ENCODE peak calls at places on chromosome 17, in six cellular contexts. One of them, this sample, is unnamed.

GRCh38 chr17:82791532-82791931 is 39.7 kb downstream of the TBCD start:
- DNase-seq in aorta: no peak
- DNase-seq in heart right ventricle: no peak
- DNase-seq in hippocampal formation: no peak
- DNase-seq in tibial nerve: no peak
- DNase-seq in C1 segment of cervical spinal cord: no peak
- DNase-seq in this sample: no peak

GRCh38 chr17:44940321-44940720 is 7.3 kb downstream of the KIF18B start:
- DNase-seq in C1 segment of cervical spinal cord: no peak
- DNase-seq in heart right ventricle: no peak
- DNase-seq in hippocampal formation: no peak
- DNase-seq in aorta: no peak
- DNase-seq in tibial nerve: no peak
- DNase-seq in this sample: no peak

GRCh38 chr17:9538626-9539025 is 37.0 kb downstream of the STX8 start:
- DNase-seq in C1 segment of cervical spinal cord: no peak
- DNase-seq in aorta: no peak
- DNase-seq in tibial nerve: no peak
- DNase-seq in heart right ventricle: no peak
- DNase-seq in hippocampal formation: no peak
- DNase-seq in this sample: no peak

GRCh38 chr17:66727634-66728570 is 107.0 kb upstream of the CACNG5 start:
- DNase-seq in heart right ventricle: peak
- DNase-seq in tibial nerve: peak
- DNase-seq in C1 segment of cervical spinal cord: peak
- DNase-seq in aorta: no peak
- DNase-seq in hippocampal formation: peak
- DNase-seq in this sample: no peak

GRCh38 chr17:48244121-48244711 is 136.7 kb downstream of the SNX11 start:
- DNase-seq in tibial nerve: no peak
- DNase-seq in hippocampal formation: no peak
- DNase-seq in aorta: no peak
- DNase-seq in C1 segment of cervical spinal cord: no peak
- DNase-seq in heart right ventricle: no peak
- DNase-seq in this sample: no peak

GRCh38 chr17:7283471-7284216 is 2.1 kb downstream of the SLC2A4 start:
- DNase-seq in tibial nerve: no peak
- DNase-seq in aorta: no peak
- DNase-seq in hippocampal formation: no peak
- DNase-seq in heart right ventricle: no peak
- DNase-seq in C1 segment of cervical spinal cord: no peak
- DNase-seq in this sample: no peak

GRCh38 chr17:21124096-21124495 is 2.7 kb upstream of the DHRS7B start:
- DNase-seq in heart right ventricle: no peak
- DNase-seq in C1 segment of cervical spinal cord: no peak
- DNase-seq in aorta: no peak
- DNase-seq in tibial nerve: no peak
- DNase-seq in hippocampal formation: no peak
- DNase-seq in this sample: no peak

GRCh38 chr17:63696381-63696961 is 3.5 kb downstream of the LIMD2 start:
- DNase-seq in C1 segment of cervical spinal cord: no peak
- DNase-seq in hippocampal formation: no peak
- DNase-seq in aorta: no peak
- DNase-seq in heart right ventricle: no peak
- DNase-seq in tibial nerve: no peak
- DNase-seq in this sample: no peak

GRCh38 chr17:49403514-49404289 is 11.0 kb downstream of the PHB1 start:
- DNase-seq in tibial nerve: peak
- DNase-seq in hippocampal formation: peak
- DNase-seq in aorta: peak
- DNase-seq in heart right ventricle: no peak
- DNase-seq in C1 segment of cervical spinal cord: no peak
- DNase-seq in this sample: no peak

GRCh38 chr17:82636626-82637598 is 11.3 kb downstream of the WDR45B start:
- DNase-seq in aorta: no peak
- DNase-seq in C1 segment of cervical spinal cord: no peak
- DNase-seq in hippocampal formation: no peak
- DNase-seq in heart right ventricle: no peak
- DNase-seq in tibial nerve: no peak
- DNase-seq in this sample: no peak

GRCh38 chr17:27446569-27447301 is 9.5 kb upstream of the KSR1 start:
- DNase-seq in heart right ventricle: no peak
- DNase-seq in aorta: peak
- DNase-seq in tibial nerve: no peak
- DNase-seq in hippocampal formation: no peak
- DNase-seq in C1 segment of cervical spinal cord: no peak
- DNase-seq in this sample: no peak

GRCh38 chr17:76781056-76781982 is 43.4 kb downstream of the MFSD11 start:
- DNase-seq in tibial nerve: no peak
- DNase-seq in heart right ventricle: no peak
- DNase-seq in aorta: peak
- DNase-seq in hippocampal formation: no peak
- DNase-seq in C1 segment of cervical spinal cord: no peak
- DNase-seq in this sample: no peak

GRCh38 chr17:77885678-77886386 is 72.7 kb upstream of the TNRC6C start:
- DNase-seq in hippocampal formation: no peak
- DNase-seq in C1 segment of cervical spinal cord: no peak
- DNase-seq in tibial nerve: no peak
- DNase-seq in aorta: peak
- DNase-seq in heart right ventricle: no peak
- DNase-seq in this sample: no peak

GRCh38 chr17:69677130-69677529 is 262.6 kb downstream of the MAP2K6 start:
- DNase-seq in heart right ventricle: no peak
- DNase-seq in C1 segment of cervical spinal cord: no peak
- DNase-seq in aorta: no peak
- DNase-seq in hippocampal formation: no peak
- DNase-seq in tibial nerve: no peak
- DNase-seq in this sample: no peak

GRCh38 chr17:76087531-76087930 is 8.5 kb downstream of the ZACN start:
- DNase-seq in C1 segment of cervical spinal cord: no peak
- DNase-seq in hippocampal formation: no peak
- DNase-seq in tibial nerve: no peak
- DNase-seq in heart right ventricle: no peak
- DNase-seq in aorta: no peak
- DNase-seq in this sample: no peak

GRCh38 chr17:79019631-79020584 is 4.1 kb upstream of the C1QTNF1 start:
- DNase-seq in hippocampal formation: peak
- DNase-seq in aorta: peak
- DNase-seq in tibial nerve: peak
- DNase-seq in C1 segment of cervical spinal cord: no peak
- DNase-seq in heart right ventricle: peak
- DNase-seq in this sample: peak

GRCh38 chr17:39096435-39097158 is 54.8 kb downstream of the PLXDC1 start:
- DNase-seq in tibial nerve: no peak
- DNase-seq in C1 segment of cervical spinal cord: no peak
- DNase-seq in hippocampal formation: no peak
- DNase-seq in heart right ventricle: peak
- DNase-seq in aorta: no peak
- DNase-seq in this sample: peak

GRCh38 chr17:45784583-45785372 is 658 bp downstream of the CRHR1 start:
- DNase-seq in hippocampal formation: no peak
- DNase-seq in tibial nerve: no peak
- DNase-seq in C1 segment of cervical spinal cord: no peak
- DNase-seq in aorta: peak
- DNase-seq in heart right ventricle: no peak
- DNase-seq in this sample: peak

GRCh38 chr17:7929158-7930029 is at the start of gene KCNAB3:
- DNase-seq in heart right ventricle: no peak
- DNase-seq in C1 segment of cervical spinal cord: no peak
- DNase-seq in hippocampal formation: peak
- DNase-seq in aorta: no peak
- DNase-seq in tibial nerve: no peak
- DNase-seq in this sample: peak

GRCh38 chr17:10739341-10739905 is 9.6 kb upstream of the TMEM220 start:
- DNase-seq in aorta: no peak
- DNase-seq in C1 segment of cervical spinal cord: no peak
- DNase-seq in heart right ventricle: no peak
- DNase-seq in tibial nerve: no peak
- DNase-seq in hippocampal formation: no peak
- DNase-seq in this sample: no peak